ENCODE peak calls at places on chromosome 12, in nine cellular contexts. C is testis; T is T-helper 22 cell; E is Right ventricle myocardium inferior; M is lower leg skin; O is endothelial cell of umbilical vein; K is ELF-1; P is BJ; B is activated CD4-positive, alpha-beta T cell treated with anti-CD3 and anti-CD28 coated beads, Interleukin-2, amount 10 ng/mL, durations not matched to agents 7 days and 5 days. U is an unnamed sample.

GRCh38 chr12:26373606-26374495 is 178.5 kb downstream of the SSPN start:
- DNase-seq in C (no peak), T (no peak), E (no peak), M (no peak), O (no peak), K (no peak), P (no peak), B (no peak), U (no peak)

GRCh38 chr12:86134571-86134970 is 121.6 kb downstream of the MGAT4C start:
- DNase-seq in C (no peak), T (no peak), E (no peak), M (no peak), O (no peak), K (no peak), P (no peak), B (no peak), U (no peak)

GRCh38 chr12:89278862-89279261 is 73.4 kb downstream of the DUSP6 start:
- DNase-seq in C (no peak), T (no peak), E (no peak), M (no peak), O (peak), K (no peak), P (no peak), B (no peak), U (no peak)

GRCh38 chr12:10140001-10140400 is 10.0 kb upstream of the CLEC7A start:
- DNase-seq in C (peak), T (no peak), E (peak), M (no peak), O (peak), K (peak), P (no peak), B (peak), U (peak)

GRCh38 chr12:103773109-103773905 is 67.7 kb downstream of the NT5DC3 start:
- DNase-seq in C (no peak), T (no peak), E (no peak), M (no peak), O (no peak), K (no peak), P (no peak), B (no peak), U (no peak)

GRCh38 chr12:101759396-101760047 is 20.3 kb upstream of the SYCP3 start:
- DNase-seq in C (no peak), T (no peak), E (no peak), M (no peak), O (peak), K (no peak), P (no peak), B (peak), U (no peak)

GRCh38 chr12:68945255-68945654 is 12.3 kb upstream of the CPM start:
- DNase-seq in C (no peak), T (no peak), E (no peak), M (no peak), O (no peak), K (no peak), P (no peak), B (no peak), U (no peak)

GRCh38 chr12:44031472-44032185 is 195.7 kb downstream of the TMEM117 start:
- DNase-seq in C (no peak), T (no peak), E (no peak), M (no peak), O (no peak), K (no peak), P (no peak), B (no peak), U (no peak)

GRCh38 chr12:92365836-92366235 is 220.2 kb upstream of the BTG1 start:
- DNase-seq in C (no peak), T (no peak), E (no peak), M (no peak), O (no peak), K (no peak), P (no peak), B (no peak), U (no peak)